ENCODE peak calls at places on chromosomes 13 and 19, in eight cellular contexts. F is PC-3; W is left lung; V is heart left ventricle; C is CD8-positive, alpha-beta memory T cell; Q is sigmoid colon; X is aorta; U is ovary. P is an unnamed sample.

GRCh38 chr13:86020350-86021002 is 221.3 kb upstream of the SLITRK6 start:
- DNase-seq in F (peak; percentile 25), W (no peak), V (no peak), C (no peak), Q (no peak), X (no peak), U (no peak), P (no peak)

GRCh38 chr13:45527699-45528462 is 63.1 kb downstream of the COG3 start:
- DNase-seq in F (peak; percentile 84), W (no peak), V (no peak), C (no peak), Q (no peak), X (no peak), U (no peak), P (peak; percentile 66)

GRCh38 chr19:50713556-50714236 is 5.9 kb downstream of the SHANK1 start:
- DNase-seq in F (no peak), W (no peak), V (peak; percentile 52), C (no peak), Q (no peak), X (no peak), U (no peak), P (no peak)

GRCh38 chr13:102136735-102137296 is 265.0 kb downstream of the FGF14 start:
- DNase-seq in F (no peak), W (no peak), V (no peak), C (no peak), Q (no peak), X (no peak), U (no peak), P (no peak)

GRCh38 chr13:82627183-82627582 is 1255.1 kb downstream of the SLITRK1 start:
- DNase-seq in F (peak; percentile 89), W (no peak), V (no peak), C (no peak), Q (no peak), X (no peak), U (no peak), P (no peak)

GRCh38 chr19:46825731-46826055 is 25.0 kb downstream of the AP2S1 start:
- DNase-seq in F (peak; percentile 69), W (no peak), V (no peak), C (no peak), Q (no peak), X (no peak), U (no peak), P (no peak)

GRCh38 chr19:44580366-44580895 is 32.9 kb upstream of the IGSF23 start:
- DNase-seq in F (no peak), W (no peak), V (no peak), C (no peak), Q (no peak), X (no peak), U (no peak), P (no peak)

GRCh38 chr13:31891472-31891871 is 140.1 kb upstream of the FRY start:
- DNase-seq in F (no peak), W (peak; percentile 40), V (no peak), C (no peak), Q (no peak), X (no peak), U (no peak), P (peak; percentile 65)

GRCh38 chr13:19605161-19605955 is 28.1 kb upstream of the MPHOSPH8 start:
- DNase-seq in F (peak; percentile 91), W (no peak), V (no peak), C (no peak), Q (no peak), X (no peak), U (no peak), P (no peak)

GRCh38 chr19:43618921-43619261 is 538 bp downstream of the ZNF428 start:
- DNase-seq in F (peak; percentile 12), W (no peak), V (no peak), C (no peak), Q (no peak), X (no peak), U (no peak), P (no peak)

GRCh38 chr13:97798171-97798821 is 155.2 kb upstream of the IPO5 start:
- DNase-seq in F (no peak), W (no peak), V (no peak), C (no peak), Q (no peak), X (no peak), U (no peak), P (no peak)

GRCh38 chr19:56097306-56097705 is 23.8 kb downstream of the ZNF787 start:
- DNase-seq in F (no peak), W (no peak), V (no peak), C (no peak), Q (no peak), X (no peak), U (no peak), P (no peak)

GRCh38 chr13:29801737-29802305 is 48.6 kb downstream of the UBL3 start:
- DNase-seq in F (no peak), W (no peak), V (no peak), C (no peak), Q (no peak), X (no peak), U (no peak), P (no peak)

GRCh38 chr13:111171629-111172028 is 56.5 kb downstream of the ARHGEF7 start:
- DNase-seq in F (no peak), W (no peak), V (no peak), C (no peak), Q (no peak), X (no peak), U (no peak), P (no peak)

GRCh38 chr13:40517486-40518311 is 148.7 kb downstream of the FOXO1 start:
- DNase-seq in F (no peak), W (no peak), V (no peak), C (no peak), Q (no peak), X (no peak), U (no peak), P (no peak)

GRCh38 chr13:33381906-33382305 is 96.4 kb upstream of the STARD13 start:
- DNase-seq in F (no peak), W (no peak), V (no peak), C (no peak), Q (no peak), X (no peak), U (no peak), P (no peak)

GRCh38 chr19:13064092-13064489 is 38.6 kb downstream of the LYL1 start:
- DNase-seq in F (no peak), W (no peak), V (no peak), C (no peak), Q (no peak), X (no peak), U (no peak), P (no peak)

GRCh38 chr19:13066933-13067831 is 35.5 kb downstream of the LYL1 start:
- DNase-seq in F (no peak), W (no peak), V (no peak), C (no peak), Q (no peak), X (no peak), U (no peak), P (no peak)

GRCh38 chr19:13068064-13068807 is 34.4 kb downstream of the LYL1 start:
- DNase-seq in F (no peak), W (no peak), V (no peak), C (no peak), Q (peak; percentile 88), X (no peak), U (no peak), P (no peak)

GRCh38 chr19:13063461-13064091 is 39.1 kb downstream of the LYL1 start:
- DNase-seq in F (no peak), W (no peak), V (no peak), C (no peak), Q (no peak), X (peak; percentile 67), U (no peak), P (no peak)

GRCh38 chr19:13066231-13066630 is 36.4 kb downstream of the LYL1 start:
- DNase-seq in F (no peak), W (no peak), V (no peak), C (no peak), Q (no peak), X (no peak), U (no peak), P (no peak)
- H3K27ac ChIP-seq in F (no peak overlapping the region), W (no peak overlapping the region), V (peak overlapping the region; percentile 98), C (no peak overlapping the region), Q (peak overlapping the region; percentile 97), X (peak overlapping the region; percentile 93), U (no peak overlapping the region), P (peak overlapping the region; percentile 95)

GRCh38 chr13:114129649-114130062 is 2.8 kb downstream of the RASA3 start:
- DNase-seq in F (no peak), W (no peak), V (no peak), C (peak; percentile 32), Q (peak; percentile 40), X (no peak), U (no peak), P (no peak)
- H3K4me1 ChIP-seq in F (peaks cover 22% of the 10 kb centered on the region), W (peaks cover 62% of the 10 kb centered on the region), V (peaks cover 64% of the 10 kb centered on the region), C (peaks cover 66% of the 10 kb centered on the region), Q (peaks cover 38% of the 10 kb centered on the region), X (no peaks in the 10 kb centered on the region), U (peaks cover 7% of the 10 kb centered on the region), P (peaks cover 76% of the 10 kb centered on the region)

DNA sequence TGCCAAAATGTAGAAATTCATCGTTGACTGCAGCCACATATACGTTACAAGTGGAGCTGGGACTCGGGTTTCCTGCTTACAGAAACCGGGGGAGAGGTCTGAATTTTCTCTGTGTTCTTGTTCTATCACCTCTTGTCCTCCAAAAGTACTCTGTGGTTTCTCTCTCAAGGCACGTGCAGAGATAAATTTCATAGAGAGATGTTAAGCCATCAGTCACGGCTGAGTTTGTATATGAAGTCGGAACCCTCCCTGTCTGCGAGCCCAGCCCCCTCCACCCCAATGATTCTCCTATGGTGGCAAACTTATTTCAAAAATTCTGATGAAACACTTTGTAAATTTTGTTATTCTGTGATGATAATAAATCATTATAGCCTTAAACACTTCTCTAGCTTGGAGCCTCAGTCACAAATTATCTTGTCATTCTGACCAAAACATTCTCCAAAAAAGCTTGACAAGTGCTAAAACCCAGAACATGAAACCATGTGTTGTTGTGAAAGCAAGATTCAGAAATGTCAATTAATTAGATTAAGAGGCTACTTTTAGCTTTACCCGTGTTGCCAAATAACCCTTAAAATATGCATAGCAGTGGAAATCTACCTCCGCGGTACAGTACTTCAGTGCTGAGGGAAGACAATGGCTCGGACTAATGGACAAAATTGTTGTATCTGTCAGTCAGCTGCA is 87.4 kb downstream of the TSHZ3 start:
- DNase-seq in F (no peak), W (no peak), V (no peak), C (no peak), Q (no peak), X (no peak), U (no peak), P (peak; percentile 15)
- H3K27ac ChIP-seq in F (no peak overlapping the region), W (no peak overlapping the region), V (no peak overlapping the region), C (no peak overlapping the region), Q (peak overlapping the region; percentile 46), X (no peak overlapping the region), U (no peak overlapping the region), P (no peak overlapping the region)

GRCh38 chr13:99305180-99305965 is 1.8 kb downstream of the GPR183 start:
- DNase-seq in F (no peak), W (no peak), V (no peak), C (no peak), Q (no peak), X (no peak), U (no peak), P (no peak)

GRCh38 chr13:99308481-99309087 is 1.4 kb upstream of the GPR183 start:
- DNase-seq in F (no peak), W (no peak), V (no peak), C (no peak), Q (no peak), X (no peak), U (no peak), P (no peak)

GRCh38 chr13:99307247-99307646 is at the start of gene GPR183:
- DNase-seq in F (no peak), W (no peak), V (no peak), C (peak; percentile 70), Q (no peak), X (no peak), U (no peak), P (no peak)

GRCh38 chr13:99310382-99311031 is 3.3 kb upstream of the GPR183 start:
- DNase-seq in F (peak; percentile 29), W (no peak), V (no peak), C (no peak), Q (no peak), X (no peak), U (no peak), P (no peak)

GRCh38 chr13:99307648-99308339 is 595 bp upstream of the GPR183 start:
- DNase-seq in F (peak; percentile 53), W (peak; percentile 75), V (no peak), C (peak; percentile 33), Q (no peak), X (peak; percentile 67), U (no peak), P (no peak)
- H3K4me1 ChIP-seq in F (peaks cover 33% of the 10 kb centered on the region), W (peaks cover 68% of the 10 kb centered on the region), V (peaks cover 20% of the 10 kb centered on the region), C (peaks cover 77% of the 10 kb centered on the region), Q (peaks cover 60% of the 10 kb centered on the region), X (peaks cover 4% of the 10 kb centered on the region), U (peaks cover 7% of the 10 kb centered on the region), P (peaks cover 27% of the 10 kb centered on the region)

P was measured in stomach.